ENCODE peak calls at places on chromosomes 16 and 17, in nine cellular contexts. J, M, Z, Q, F, O, R, G and N are unnamed samples.

GRCh38 chr17:2289878-2290478 is 13.6 kb downstream of the SMG6 start:
- DNase-seq in J (peak), M (no peak), Z (no peak), Q (no peak), F (no peak), O (no peak), R (no peak), G (peak), N (peak)

GRCh38 chr17:4696432-4696796 is 7.5 kb downstream of the PELP1 start:
- DNase-seq in J (no peak), M (no peak), Z (no peak), Q (peak), F (no peak), O (no peak), R (no peak), G (no peak), N (no peak)

GRCh38 chr16:17423195-17423594 is 47.6 kb downstream of the XYLT1 start:
- DNase-seq in J (no peak), M (no peak), Z (no peak), Q (no peak), F (no peak), O (no peak), R (no peak), G (no peak), N (no peak)

GRCh38 chr16:74562117-74562516 is 44.8 kb downstream of the GLG1 start:
- DNase-seq in J (no peak), M (no peak), Z (no peak), Q (no peak), F (no peak), O (no peak), R (no peak), G (no peak), N (no peak)

GRCh38 chr16:30351586-30352419 is 3.3 kb downstream of the CD2BP2 start:
- DNase-seq in J (peak), M (peak), Z (peak), Q (no peak), F (peak), O (peak), R (peak), G (peak), N (peak)

GRCh38 chr16:83305092-83305491 is 502.7 kb upstream of the HSBP1 start:
- DNase-seq in J (peak), M (no peak), Z (no peak), Q (no peak), F (peak), O (peak), R (no peak), G (no peak), N (peak)

GRCh38 chr17:41730479-41730878 is 4.0 kb downstream of the HAP1 start:
- DNase-seq in J (no peak), M (no peak), Z (no peak), Q (no peak), F (no peak), O (no peak), R (no peak), G (no peak), N (no peak)

GRCh38 chr17:76968707-76969597 is 100.7 kb downstream of the MGAT5B start:
- DNase-seq in J (no peak), M (peak), Z (no peak), Q (peak), F (no peak), O (peak), R (no peak), G (peak), N (no peak)

GRCh38 chr17:10031102-10031501 is 126.0 kb upstream of the RCVRN start:
- DNase-seq in J (no peak), M (no peak), Z (no peak), Q (no peak), F (no peak), O (no peak), R (no peak), G (no peak), N (no peak)

GRCh38 chr16:12900599-12901203 is 697 bp upstream of the SHISA9 start:
- DNase-seq in J (no peak), M (no peak), Z (no peak), Q (no peak), F (no peak), O (no peak), R (no peak), G (no peak), N (no peak)

GRCh38 chr17:59725691-59726090 is 18.2 kb downstream of the VMP1 start:
- DNase-seq in J (no peak), M (no peak), Z (no peak), Q (no peak), F (no peak), O (peak), R (no peak), G (no peak), N (peak)

GRCh38 chr17:47231866-47232265 is 21.8 kb upstream of the ITGB3 start:
- DNase-seq in J (no peak), M (no peak), Z (no peak), Q (no peak), F (no peak), O (no peak), R (no peak), G (no peak), N (no peak)

GRCh38 chr17:40329981-40330794 is 21.2 kb downstream of the RARA start:
- DNase-seq in J (no peak), M (peak), Z (no peak), Q (peak), F (no peak), O (no peak), R (peak), G (no peak), N (no peak)

GRCh38 chr16:23505180-23505665 is 5.1 kb downstream of the GGA2 start:
- DNase-seq in J (no peak), M (no peak), Z (no peak), Q (no peak), F (no peak), O (no peak), R (no peak), G (no peak), N (no peak)

GRCh38 chr17:57004944-57005579 is 27.1 kb downstream of the SCPEP1 start:
- DNase-seq in J (no peak), M (peak), Z (no peak), Q (no peak), F (no peak), O (no peak), R (no peak), G (peak), N (no peak)

GRCh38 chr16:22743401-22743800 is 70.6 kb upstream of the HS3ST2 start:
- DNase-seq in J (no peak), M (no peak), Z (no peak), Q (no peak), F (no peak), O (no peak), R (no peak), G (no peak), N (no peak)

GRCh38 chr16:69328854-69329316 is 1.5 kb downstream of the PDF start:
- DNase-seq in J (peak), M (no peak), Z (no peak), Q (no peak), F (no peak), O (no peak), R (no peak), G (peak), N (peak)

GRCh38 chr17:81332949-81333570 is 38.0 kb upstream of the SLC38A10 start:
- DNase-seq in J (no peak), M (no peak), Z (no peak), Q (no peak), F (no peak), O (no peak), R (no peak), G (no peak), N (no peak)

GRCh38 chr17:67982034-67982640 is 14.1 kb downstream of the C17orf58 start:
- DNase-seq in J (no peak), M (no peak), Z (no peak), Q (no peak), F (no peak), O (peak), R (no peak), G (no peak), N (no peak)

GRCh38 chr16:11627822-11628457 is 40.3 kb upstream of the SNN start:
- DNase-seq in J (peak), M (peak), Z (no peak), Q (no peak), F (no peak), O (peak), R (peak), G (peak), N (peak)

DNA sequence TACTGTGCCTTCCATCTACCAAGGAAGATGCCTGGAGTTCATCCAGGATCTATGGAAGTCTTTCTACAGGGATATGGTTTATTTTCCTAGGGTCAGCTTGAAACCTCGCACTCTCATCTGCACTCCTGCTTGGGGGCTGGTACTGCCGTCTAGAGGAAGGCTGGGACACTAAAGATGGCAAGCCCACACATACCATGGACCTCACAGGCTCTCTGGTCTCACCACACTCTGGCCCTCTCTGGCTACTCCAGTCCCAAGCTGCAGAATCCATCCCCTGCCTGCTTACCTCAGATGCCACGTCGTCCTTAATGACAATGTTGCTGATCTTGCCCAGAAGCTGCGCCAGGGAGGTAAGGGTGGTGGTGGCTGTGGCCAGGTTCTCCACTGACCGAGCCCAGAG is 2.1 kb upstream of the UNC119 start:
- DNase-seq in J (no peak), M (no peak), Z (no peak), Q (no peak), F (no peak), O (no peak), R (no peak), G (no peak), N (no peak)
- TF ChIP-seq CTCF in J (no peak), M (no peak), Z (no peak), Q (no peak), F (no peak), O (no peak), R (no peak), G (no peak), N (no peak)

GRCh38 chr16:7443108-7443507 is 110.5 kb downstream of the RBFOX1 start:
- DNase-seq in J (no peak), M (no peak), Z (no peak), Q (no peak), F (no peak), O (no peak), R (no peak), G (no peak), N (no peak)

GRCh38 chr16:7440886-7441400 is 108.3 kb downstream of the RBFOX1 start:
- DNase-seq in J (no peak), M (no peak), Z (no peak), Q (no peak), F (no peak), O (no peak), R (no peak), G (no peak), N (no peak)

GRCh38 chr16:7436306-7436705 is 103.7 kb downstream of the RBFOX1 start:
- DNase-seq in J (no peak), M (no peak), Z (no peak), Q (no peak), F (no peak), O (no peak), R (no peak), G (no peak), N (no peak)

GRCh38 chr16:7437135-7437534 is 104.5 kb downstream of the RBFOX1 start:
- DNase-seq in J (no peak), M (no peak), Z (no peak), Q (no peak), F (no peak), O (no peak), R (no peak), G (no peak), N (no peak)

GRCh38 chr16:7437843-7438242 is 105.2 kb downstream of the RBFOX1 start:
- DNase-seq in J (no peak), M (no peak), Z (no peak), Q (no peak), F (no peak), O (no peak), R (no peak), G (no peak), N (no peak)
- H3K4me3 ChIP-seq in J (no peak), M (no peak), Z (no peak), Q (no peak), F (no peak), O (no peak), R (no peak), G (no peak), N (no peak)

GRCh38 chr17:21522755-21523154 is 146.6 kb downstream of the KCNJ12 start:
- DNase-seq in J (no peak), M (no peak), Z (no peak), Q (no peak), F (no peak), O (no peak), R (no peak), G (no peak), N (no peak)

GRCh38 chr17:21528031-21528684 is 152.0 kb downstream of the KCNJ12 start:
- DNase-seq in J (no peak), M (no peak), Z (no peak), Q (no peak), F (no peak), O (no peak), R (no peak), G (no peak), N (no peak)

GRCh38 chr17:21524211-21524591 is 148.0 kb downstream of the KCNJ12 start:
- DNase-seq in J (peak), M (no peak), Z (no peak), Q (no peak), F (peak), O (peak), R (no peak), G (no peak), N (no peak)

GRCh38 chr17:21523482-21524210 is 147.5 kb downstream of the KCNJ12 start:
- DNase-seq in J (no peak), M (no peak), Z (no peak), Q (no peak), F (no peak), O (no peak), R (no peak), G (no peak), N (no peak)

DNA sequence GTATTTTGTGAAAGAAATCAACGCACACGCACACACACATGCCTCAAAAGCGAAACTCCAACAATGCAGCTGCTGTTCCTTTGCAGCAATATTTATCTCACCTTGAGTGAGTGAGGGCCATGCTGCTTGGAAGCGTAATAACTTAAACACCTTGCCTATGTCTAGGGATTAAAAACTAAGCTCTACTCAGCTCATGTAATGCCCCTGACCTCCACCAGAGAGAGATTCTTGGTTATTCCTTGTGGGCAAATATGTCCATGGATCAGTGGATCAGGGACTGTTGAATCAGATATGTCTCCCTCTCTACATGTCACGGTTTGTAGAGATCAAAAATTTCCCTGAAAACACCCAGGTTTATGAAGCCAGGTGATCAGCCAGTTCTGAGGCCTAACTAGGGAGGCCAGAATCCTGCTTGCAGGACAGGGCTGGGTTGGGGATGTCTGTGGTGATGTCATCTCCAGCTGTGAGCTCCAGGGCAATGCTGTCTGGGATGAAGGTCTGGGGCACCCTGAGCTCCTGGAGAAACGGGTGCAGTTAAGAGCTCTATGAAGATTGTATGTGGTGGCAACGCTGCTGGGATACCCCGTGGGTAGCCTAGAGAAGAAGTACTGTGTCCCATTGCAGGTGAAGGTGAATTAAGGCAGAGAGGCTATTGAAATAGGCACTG is 149.4 kb downstream of the KCNJ12 start:
- DNase-seq in J (no peak), M (no peak), Z (no peak), Q (no peak), F (no peak), O (no peak), R (no peak), G (no peak), N (no peak)
- TF ChIP-seq CTCF in J (peak), M (no peak), Z (no peak), Q (no peak), F (peak), O (no peak), R (no peak), G (peak), N (peak)

GRCh38 chr17:45144199-45145034 is 3.9 kb upstream of the HEXIM1 start:
- DNase-seq in J (no peak), M (peak), Z (no peak), Q (no peak), F (no peak), O (no peak), R (peak), G (no peak), N (no peak)

GRCh38 chr17:45146166-45146565 is 2.1 kb upstream of the HEXIM1 start:
- DNase-seq in J (no peak), M (no peak), Z (no peak), Q (no peak), F (no peak), O (no peak), R (no peak), G (no peak), N (no peak)

GRCh38 chr17:45143767-45144198 is 4.5 kb upstream of the HEXIM1 start:
- DNase-seq in J (peak), M (peak), Z (no peak), Q (no peak), F (no peak), O (peak), R (peak), G (no peak), N (peak)

GRCh38 chr17:45146616-45147101 is 1.6 kb upstream of the HEXIM1 start:
- DNase-seq in J (peak), M (peak), Z (no peak), Q (no peak), F (no peak), O (peak), R (no peak), G (no peak), N (peak)

DNA sequence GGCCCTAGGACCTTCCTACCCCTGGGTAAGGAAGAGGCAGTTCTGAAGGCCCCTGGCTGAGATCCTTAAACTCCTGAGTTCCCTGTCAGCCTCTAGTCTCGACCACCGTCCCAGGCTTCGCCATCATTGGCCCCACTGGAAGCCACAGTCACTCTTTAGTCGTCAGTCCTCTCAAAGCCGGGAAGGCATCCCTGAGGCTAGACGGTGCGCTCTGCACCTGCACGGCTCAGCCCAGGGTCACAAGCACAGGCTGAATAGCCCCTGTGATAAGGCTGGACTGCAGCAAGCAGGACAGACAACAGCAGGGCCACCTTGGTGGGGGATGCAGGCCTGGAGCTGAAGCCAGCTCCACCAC is 3.3 kb upstream of the HEXIM1 start:
- DNase-seq in J (no peak), M (no peak), Z (no peak), Q (no peak), F (no peak), O (no peak), R (no peak), G (no peak), N (no peak)
- H3K4me3 ChIP-seq in J (no peak), M (peak), Z (peak), Q (peak), F (no peak), O (no peak), R (peak), G (no peak), N (no peak)

GRCh38 chr17:61484174-61484573 is 32.0 kb downstream of the TBX4 start:
- DNase-seq in J (no peak), M (peak), Z (no peak), Q (no peak), F (no peak), O (no peak), R (no peak), G (no peak), N (no peak)

GRCh38 chr17:61483778-61484116 is 31.5 kb downstream of the TBX4 start:
- DNase-seq in J (no peak), M (no peak), Z (no peak), Q (no peak), F (no peak), O (no peak), R (no peak), G (no peak), N (no peak)

GRCh38 chr17:61480414-61480807 is 28.2 kb downstream of the TBX4 start:
- DNase-seq in J (no peak), M (no peak), Z (no peak), Q (no peak), F (no peak), O (no peak), R (no peak), G (no peak), N (no peak)

GRCh38 chr17:61481421-61481820 is 29.2 kb downstream of the TBX4 start:
- DNase-seq in J (no peak), M (no peak), Z (no peak), Q (no peak), F (no peak), O (no peak), R (no peak), G (no peak), N (no peak)

DNA sequence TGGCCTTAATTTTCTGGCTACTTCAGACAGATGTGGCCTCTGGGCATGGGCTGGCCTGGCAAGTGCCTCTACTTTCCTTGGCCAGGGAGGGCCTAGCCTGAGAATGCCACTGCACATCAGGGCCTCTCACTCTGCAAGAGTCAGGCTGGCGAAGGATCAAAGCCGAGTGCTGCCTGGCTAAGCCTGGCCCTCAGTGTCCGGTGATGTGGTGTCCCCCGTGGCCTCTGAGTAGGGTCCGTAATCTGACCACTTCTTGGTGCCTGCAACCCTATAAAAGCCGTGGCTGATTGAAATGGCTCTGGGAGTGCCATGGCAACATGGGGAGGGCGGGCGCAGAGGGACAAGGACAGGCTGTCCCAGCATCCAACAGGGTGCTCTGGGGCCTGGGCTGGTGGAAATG is 30.2 kb downstream of the TBX4 start:
- DNase-seq in J (no peak), M (no peak), Z (no peak), Q (no peak), F (no peak), O (no peak), R (no peak), G (no peak), N (no peak)
- TF ChIP-seq CTCF in J (no peak), M (no peak), Z (no peak), Q (no peak), F (no peak), O (no peak), R (no peak), G (no peak), N (no peak)

GRCh38 chr16:31536804-31537361 is 9.2 kb downstream of the AHSP start:
- DNase-seq in J (no peak), M (no peak), Z (no peak), Q (no peak), F (no peak), O (no peak), R (no peak), G (no peak), N (no peak)
- H3K4me3 ChIP-seq in J (no peak), M (peak), Z (no peak), Q (no peak), F (no peak), O (no peak), R (peak), G (no peak), N (no peak)

GRCh38 chr17:7555320-7555948 is 3.1 kb upstream of the TNFSF13 start:
- DNase-seq in J (no peak), M (no peak), Z (no peak), Q (no peak), F (no peak), O (no peak), R (no peak), G (no peak), N (no peak)
- TF ChIP-seq CTCF in J (peak), M (no peak), Z (no peak), Q (no peak), F (peak), O (peak), R (no peak), G (peak), N (peak)